ENCODE peak calls at places on chromosomes 11 and 22, in five cellular contexts. A is K562, Z is A549, F is WTC11, L is HepG2. T is an unnamed sample.

GRCh38 chr11:116598036-116598435 is 174.8 kb downstream of the BUD13 start:
- DNase-seq in L (no peak), Z (no peak), F (no peak), A (no peak), T (no peak)

GRCh38 chr11:66002648-66003225 is 434 bp downstream of the BANF1 start:
- DNase-seq in Z (peak; percentile 44), F (no peak), A (peak; percentile 93), L (peak; percentile 45), T (no peak)

GRCh38 chr22:27201741-27202140 is 544.4 kb downstream of the MIAT start:
- DNase-seq in L (no peak), A (no peak), F (no peak), Z (no peak), T (no peak)

GRCh38 chr11:40188848-40189247 is 1270.6 kb downstream of the LRRC4C start:
- DNase-seq in F (no peak), A (no peak), L (peak; percentile 12), Z (no peak), T (no peak)

GRCh38 chr11:86912238-86912637 is 43.0 kb downstream of the FZD4 start:
- DNase-seq in L (no peak), F (no peak), A (no peak), Z (no peak), T (no peak)

GRCh38 chr11:104200688-104201087 is 36.7 kb upstream of the PDGFD start:
- DNase-seq in A (no peak), Z (no peak), L (no peak), F (no peak), T (no peak)

GRCh38 chr11:7536102-7536501 is 22.3 kb downstream of the PPFIBP2 start:
- DNase-seq in Z (peak; percentile 60), L (no peak), A (peak; percentile 49), F (peak; percentile 49), T (no peak)

GRCh38 chr11:44315947-44316387 is 6.0 kb upstream of the ALX4 start:
- DNase-seq in A (no peak), Z (peak; percentile 69), L (no peak), F (no peak), T (no peak)

GRCh38 chr22:46638601-46639431 is 18.6 kb downstream of the GRAMD4 start:
- DNase-seq in F (no peak), L (peak; percentile 99), A (no peak), Z (no peak), T (no peak)

GRCh38 chr22:48633996-48634836 is 1193.5 kb downstream of the BRD1 start:
- DNase-seq in A (no peak), F (no peak), L (no peak), Z (no peak), T (no peak)

GRCh38 chr11:93614111-93614784 is 47.2 kb upstream of the CEP295 start:
- DNase-seq in Z (peak; percentile 8), A (peak; percentile 63), L (peak; percentile 63), F (peak; percentile 24), T (no peak)

GRCh38 chr11:99937330-99937729 is 749.8 kb upstream of the ARHGAP42 start:
- DNase-seq in L (no peak), Z (no peak), F (no peak), A (no peak), T (no peak)
- TF ChIP-seq ESRRA in L (no peak), Z (no peak), F (no peak), A (no peak), T (no peak)

GRCh38 chr11:47288066-47288465 is 18.1 kb downstream of the MADD start:
- DNase-seq in L (no peak), F (no peak), Z (no peak), A (no peak), T (no peak)
- TF ChIP-seq ESRRA in L (no peak), F (no peak), Z (no peak), A (no peak), T (no peak)

GRCh38 chr11:114482114-114482513 is 42.8 kb downstream of the REXO2 start:
- DNase-seq in Z (no peak), A (no peak), F (no peak), L (no peak), T (no peak)

GRCh38 chr11:114479331-114479730 is 40.1 kb downstream of the REXO2 start:
- DNase-seq in A (no peak), Z (no peak), L (no peak), F (no peak), T (no peak)

GRCh38 chr11:114483929-114484328 is 44.7 kb downstream of the REXO2 start:
- DNase-seq in A (no peak), L (no peak), F (no peak), Z (no peak), T (no peak)

GRCh38 chr11:114477946-114478537 is 38.8 kb downstream of the REXO2 start:
- DNase-seq in Z (no peak), F (no peak), A (no peak), L (no peak), T (no peak)

DNA sequence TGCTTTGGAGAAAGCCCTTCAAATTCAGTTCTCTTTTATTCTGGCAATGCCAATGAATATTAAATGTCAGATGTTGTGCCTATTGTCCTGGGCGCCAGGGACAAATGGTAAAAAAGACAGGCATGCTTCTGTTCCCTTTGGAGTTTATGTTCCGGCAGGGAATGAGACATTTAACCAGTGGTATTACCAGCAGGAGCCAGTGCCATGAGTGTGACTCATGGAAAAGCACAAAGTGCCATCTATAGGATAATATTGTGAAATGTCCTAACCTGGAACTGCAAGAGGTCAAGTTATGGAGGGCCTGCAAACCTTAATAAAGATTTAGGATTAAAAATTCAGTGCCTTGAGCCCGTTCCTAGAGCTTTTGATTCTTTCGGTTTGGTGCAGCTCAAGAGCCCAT is 39.5 kb downstream of the REXO2 start:
- DNase-seq in Z (no peak), A (no peak), F (no peak), L (peak; percentile 34), T (no peak)
- TF ChIP-seq ESRRA in Z (no peak), A (no peak), F (no peak), L (no peak), T (no peak)

GRCh38 chr22:45218974-45219373 is 21.7 kb downstream of the KIAA0930 start:
- DNase-seq in A (no peak), Z (no peak), F (no peak), L (no peak), T (peak; percentile 20)
- TF ChIP-seq ESRRA in A (no peak), Z (no peak), F (no peak), L (no peak), T (no peak)

DNA sequence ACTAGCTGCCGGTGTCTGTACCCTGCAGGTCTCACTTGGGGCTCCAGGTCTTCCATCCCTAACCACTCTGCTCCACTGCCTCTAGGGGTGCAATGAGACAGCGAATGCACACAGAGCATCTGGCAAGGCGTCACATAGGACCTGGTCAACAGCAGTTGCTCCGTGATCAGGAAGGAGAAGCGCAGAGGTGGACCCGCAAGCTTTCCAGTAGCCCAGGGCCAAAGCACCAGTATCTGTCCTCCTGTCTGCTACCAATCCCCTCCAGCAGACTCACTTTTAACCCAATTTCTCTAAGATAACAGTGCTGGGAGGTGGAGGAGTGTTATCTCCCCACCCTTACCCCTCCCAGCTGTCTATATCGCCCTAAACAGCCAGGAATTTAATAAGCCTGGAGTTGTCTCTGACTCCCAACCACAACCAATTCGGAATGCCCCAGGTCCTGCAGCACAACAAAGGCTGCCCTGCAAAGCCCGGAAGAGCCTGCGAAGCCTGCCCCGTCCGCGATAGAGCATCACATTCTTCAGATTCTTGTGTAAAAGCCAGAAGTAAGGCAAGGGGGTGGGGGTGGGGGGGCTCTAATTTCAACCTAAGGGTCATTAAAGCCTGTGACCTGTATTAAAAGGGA is 19.3 kb downstream of the MYH9 start:
- DNase-seq in A (peak; percentile 77), L (peak; percentile 72), Z (no peak), F (peak; percentile 73), T (no peak)
- TF ChIP-seq ESRRA in A (peak; percentile 17), L (no peak), Z (no peak), F (no peak), T (no peak)

DNA sequence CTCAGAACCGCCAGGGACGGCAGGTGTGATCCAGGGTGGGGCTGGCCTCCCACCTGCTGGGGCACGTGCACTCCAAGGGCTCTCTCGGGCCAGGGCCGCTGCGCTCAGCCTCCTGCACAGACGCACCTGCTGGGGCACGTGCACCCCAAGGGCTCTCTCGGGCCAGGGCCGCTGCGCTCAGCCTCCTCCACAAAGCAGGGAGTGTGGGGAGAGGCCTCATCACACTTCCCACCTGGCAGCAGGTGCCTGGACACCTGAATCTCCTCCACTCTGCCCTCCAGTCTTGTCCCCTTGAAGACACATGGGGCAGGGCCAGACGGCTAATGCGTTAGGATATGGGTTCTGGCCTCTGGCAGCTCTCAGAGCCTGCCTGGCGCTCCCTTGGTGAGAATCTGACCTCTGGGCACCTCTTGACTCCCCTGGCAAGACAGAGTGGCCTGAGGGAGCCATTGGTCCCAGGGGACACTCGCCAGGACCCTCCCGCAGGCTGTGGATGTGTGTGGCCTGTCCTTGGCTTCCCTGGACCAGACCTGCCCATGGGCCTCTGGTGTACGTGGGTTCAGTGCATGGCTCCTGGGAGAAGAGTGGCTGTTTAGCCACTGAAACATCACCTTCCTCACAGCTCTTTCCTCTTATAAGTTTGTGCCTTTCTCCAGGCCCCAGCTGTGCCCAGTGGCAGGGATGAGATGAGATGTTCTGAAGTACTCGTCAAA is 73.6 kb downstream of the BRD1 start:
- DNase-seq in L (no peak), Z (no peak), A (no peak), F (peak; percentile 9), T (no peak)
- TF ChIP-seq ESRRA in L (no peak), Z (no peak), A (no peak), F (no peak), T (no peak)

GRCh38 chr11:38791346-38791961 is 2193.4 kb upstream of the RAG2 start:
- DNase-seq in Z (peak; percentile 22), L (peak; percentile 54), A (peak; percentile 43), F (no peak), T (no peak)
- TF ChIP-seq ESRRA in Z (no peak), L (no peak), A (no peak), F (no peak), T (no peak)

T was measured in GM12878.